ENCODE peak calls at places on chromosome 16, in nine cellular contexts. I is T-helper 1 cell, T is uterus, E is neural crest cell, X is EH, V is fibroblast of the aortic adventitia, F is heart left ventricle, P is mucosa of gallbladder, Z is adipocyte. H is an unnamed sample.
A peak's percentile ranks its signal among the peaks of the same experiment; 100 is the strongest.

GRCh38 chr16:46822270-46822669 is 8.7 kb downstream of the C16orf87 start:
- DNase-seq in F (no peak), P (no peak), E (no peak), T (no peak), V (peak; percentile 74), X (peak; percentile 89), Z (peak; percentile 47), I (no peak), H (peak; percentile 48)

GRCh38 chr16:27230562-27230991 is 27.3 kb downstream of the KDM8 start:
- DNase-seq in T (no peak), X (no peak), Z (no peak), E (no peak), F (peak; percentile 36), I (peak; percentile 67), P (peak; percentile 61), V (no peak), H (no peak)

GRCh38 chr16:85480727-85481101 is 132.4 kb upstream of the GSE1 start:
- DNase-seq in F (no peak), Z (no peak), V (no peak), X (no peak), E (no peak), T (no peak), I (no peak), P (no peak), H (no peak)

GRCh38 chr16:49473131-49473530 is 99.5 kb downstream of the C16orf78 start:
- DNase-seq in F (peak; percentile 4), E (no peak), V (no peak), P (no peak), I (no peak), T (peak; percentile 4), X (no peak), Z (no peak), H (no peak)

GRCh38 chr16:11783319-11784047 is 13.6 kb downstream of the ZC3H7A start:
- DNase-seq in E (no peak), V (peak; percentile 80), I (peak; percentile 34), Z (peak; percentile 45), X (peak; percentile 61), P (no peak), T (no peak), F (no peak), H (peak; percentile 58)

GRCh38 chr16:53484542-53484941 is 18.5 kb downstream of the AKTIP start:
- DNase-seq in T (no peak), V (no peak), P (no peak), I (no peak), X (no peak), Z (no peak), E (no peak), F (no peak), H (no peak)

GRCh38 chr16:53913082-53913870 is 209.3 kb downstream of the FTO start:
- DNase-seq in I (no peak), T (peak; percentile 66), Z (peak; percentile 83), F (no peak), V (peak; percentile 97), P (no peak), E (no peak), X (peak; percentile 90), H (no peak)

GRCh38 chr16:84193480-84193879 is 2.5 kb downstream of the ADAD2 start:
- DNase-seq in X (no peak), F (no peak), Z (no peak), T (no peak), P (no peak), V (no peak), I (no peak), E (no peak), H (no peak)

GRCh38 chr16:1973461-1974156 is 1.8 kb downstream of the TBL3 start:
- DNase-seq in Z (no peak), T (no peak), X (no peak), V (no peak), P (no peak), I (no peak), E (no peak), F (no peak), H (no peak)

GRCh38 chr16:30559690-30560089 is 1.5 kb upstream of the ZNF764 start:
- DNase-seq in T (no peak), E (no peak), F (no peak), V (no peak), Z (no peak), I (no peak), X (no peak), P (no peak), H (no peak)

GRCh38 chr16:15942901-15943690 is 6.3 kb upstream of the ABCC1 start:
- DNase-seq in P (no peak), X (peak; percentile 22), Z (no peak), T (no peak), E (no peak), I (no peak), F (no peak), V (no peak), H (no peak)

GRCh38 chr16:66549284-66550131 is at the start of gene TK2:
- DNase-seq in T (peak; percentile 61), Z (peak; percentile 88), V (no peak), E (peak; percentile 51), I (peak; percentile 51), X (peak; percentile 78), F (peak; percentile 85), P (peak; percentile 28), H (peak; percentile 85)

GRCh38 chr16:57938936-57939871 is 31.7 kb downstream of the CNGB1 start:
- DNase-seq in Z (peak; percentile 24), F (peak; percentile 89), X (peak; percentile 85), T (peak; percentile 52), V (peak; percentile 91), I (no peak), E (no peak), P (peak; percentile 53), H (no peak)